ENCODE peak calls at places on chromosomes 3 and 15, in four cellular contexts. A, Q, N and U are unnamed samples.

GRCh38 chr15:98504998-98505397 is 143.3 kb upstream of the IGF1R start:
- DNase-seq in Q (no peak), A (no peak), N (no peak), U (no peak)

GRCh38 chr15:76994001-76994400 is 925 bp upstream of the PSTPIP1 start:
- DNase-seq in A (no peak), N (peak), Q (no peak), U (no peak)

GRCh38 chr3:66490214-66490613 is 10.6 kb downstream of the LRIG1 start:
- DNase-seq in N (no peak), Q (no peak), A (no peak), U (no peak)

GRCh38 chr15:65766422-65767263 is 25.4 kb downstream of the DENND4A start:
- DNase-seq in A (no peak), Q (no peak), N (no peak), U (no peak)

GRCh38 chr3:125025647-125026046 is 30.1 kb downstream of the HEG1 start:
- DNase-seq in Q (no peak), A (no peak), N (no peak), U (no peak)

GRCh38 chr3:14885307-14885706 is 62.1 kb upstream of the NR2C2 start:
- DNase-seq in N (peak), Q (no peak), A (no peak), U (no peak)

GRCh38 chr3:60047426-60048200 is 997.8 kb upstream of the CFAP20DC start:
- DNase-seq in A (no peak), N (no peak), Q (no peak), U (no peak)

GRCh38 chr3:169748670-169749069 is 16.2 kb downstream of the TERC start:
- DNase-seq in A (no peak), N (no peak), Q (no peak), U (no peak)

GRCh38 chr15:70491183-70491621 is 272.2 kb downstream of the UACA start:
- DNase-seq in N (peak), Q (no peak), A (no peak), U (no peak)

GRCh38 chr3:70832811-70833509 is 520.5 kb upstream of the MDFIC2 start:
- DNase-seq in A (no peak), Q (no peak), N (no peak), U (no peak)

GRCh38 chr3:41194701-41195100 is 4.6 kb upstream of the CTNNB1 start:
- DNase-seq in N (no peak), Q (no peak), A (no peak), U (no peak)

GRCh38 chr3:100113728-100114412 is 431 bp downstream of the FILIP1L start:
- DNase-seq in N (no peak), Q (no peak), A (no peak), U (no peak)

GRCh38 chr15:47496343-47497185 is 220.7 kb upstream of the SEMA6D start:
- DNase-seq in Q (no peak), A (no peak), N (no peak), U (no peak)

GRCh38 chr3:141625506-141625905 is 112.6 kb upstream of the RNF7 start:
- DNase-seq in N (no peak), A (no peak), Q (no peak), U (no peak)

GRCh38 chr3:12175844-12176453 is 17.2 kb upstream of the TIMP4 start:
- DNase-seq in N (peak), A (no peak), Q (no peak), U (peak)

GRCh38 chr3:160860346-160860745 is 104.3 kb downstream of the PPM1L start:
- DNase-seq in Q (no peak), N (no peak), A (no peak), U (peak)

GRCh38 chr15:71357357-71357756 is 242.1 kb downstream of the THSD4 start:
- DNase-seq in N (no peak), A (no peak), Q (no peak), U (no peak)

GRCh38 chr3:177295116-177295515 is 97.8 kb upstream of the TBL1XR1 start:
- DNase-seq in N (no peak), Q (no peak), A (no peak), U (no peak)

GRCh38 chr3:196707566-196707965 is 4.5 kb downstream of the CEP19 start:
- DNase-seq in A (no peak), N (no peak), Q (no peak), U (no peak)

GRCh38 chr3:62229201-62229600 is 144.1 kb downstream of the FEZF2 start:
- DNase-seq in A (no peak), Q (no peak), N (no peak), U (peak)

GRCh38 chr3:128933213-128933921 is 53.9 kb downstream of the ACAD9 start:
- DNase-seq in A (no peak), Q (no peak), N (no peak), U (no peak)

GRCh38 chr3:30597131-30597768 is 9.2 kb upstream of the TGFBR2 start:
- DNase-seq in N (no peak), A (peak), Q (no peak), U (no peak)

GRCh38 chr3:112908252-112908651 is 61.6 kb upstream of the CD200R1L start:
- DNase-seq in Q (no peak), A (no peak), N (no peak), U (no peak)